ENCODE peak calls at places on chromosomes 4 and X, in eight cellular contexts. Y, H, C, O, W, E, U and N are unnamed samples.

GRCh38 chr4:22522706-22523501 is 7.0 kb upstream of the ADGRA3 start:
- DNase-seq in Y (no peak), H (no peak), C (no peak), O (no peak), W (no peak), E (no peak), U (no peak), N (peak)

GRCh38 chr4:82792912-82793649 is 5.5 kb downstream of the SCD5 start:
- DNase-seq in Y (no peak), H (no peak), C (no peak), O (no peak), W (no peak), E (no peak), U (no peak), N (no peak)

GRCh38 chrX:40006025-40007017 is 91.4 kb downstream of the BCOR start:
- DNase-seq in Y (no peak), H (no peak), C (no peak), O (no peak), W (peak), E (no peak), U (no peak), N (peak)

GRCh38 chr4:2489841-2490552 is 21.1 kb downstream of the RNF4 start:
- DNase-seq in Y (no peak), H (no peak), C (no peak), O (no peak), W (no peak), E (no peak), U (no peak), N (no peak)

GRCh38 chrX:135625995-135626394 is 87.4 kb upstream of the CT45A1 start:
- DNase-seq in Y (peak), H (peak), C (no peak), O (no peak), W (peak), E (peak), U (no peak), N (peak)

GRCh38 chrX:48937065-48937907 is 18.5 kb upstream of the PIM2 start:
- DNase-seq in Y (no peak), H (no peak), C (no peak), O (no peak), W (no peak), E (peak), U (peak), N (peak)

GRCh38 chrX:24081661-24082154 is 27.0 kb downstream of the EIF2S3 start:
- DNase-seq in Y (peak), H (peak), C (no peak), O (peak), W (peak), E (no peak), U (no peak), N (peak)

GRCh38 chr4:151197258-151197657 is 79.7 kb upstream of the PRSS48 start:
- DNase-seq in Y (no peak), H (no peak), C (no peak), O (no peak), W (no peak), E (no peak), U (no peak), N (no peak)

GRCh38 chr4:81723927-81724587 is 252.3 kb upstream of the RASGEF1B start:
- DNase-seq in Y (no peak), H (no peak), C (no peak), O (no peak), W (no peak), E (no peak), U (no peak), N (no peak)

GRCh38 chr4:74682567-74683359 is 111.6 kb downstream of the BTC start:
- DNase-seq in Y (peak), H (peak), C (peak), O (no peak), W (no peak), E (peak), U (no peak), N (peak)

GRCh38 chrX:153984351-153985178 is 12.0 kb downstream of the TMEM187 start:
- DNase-seq in Y (no peak), H (no peak), C (no peak), O (no peak), W (no peak), E (peak), U (no peak), N (no peak)

GRCh38 chr4:124079174-124079780 is 633.3 kb downstream of the ANKRD50 start:
- DNase-seq in Y (no peak), H (no peak), C (no peak), O (no peak), W (no peak), E (no peak), U (no peak), N (no peak)

GRCh38 chr4:110164251-110164650 is 34.2 kb downstream of the ELOVL6 start:
- DNase-seq in Y (no peak), H (no peak), C (no peak), O (no peak), W (no peak), E (no peak), U (no peak), N (no peak)

GRCh38 chrX:85851418-85851817 is 195.9 kb downstream of the CHM start:
- DNase-seq in Y (peak), H (peak), C (peak), O (peak), W (peak), E (no peak), U (no peak), N (peak)

GRCh38 chr4:76584235-76585152 is 149.5 kb downstream of the SHROOM3 start:
- DNase-seq in Y (no peak), H (no peak), C (no peak), O (no peak), W (no peak), E (no peak), U (no peak), N (no peak)

GRCh38 chrX:140766024-140766611 is 56.6 kb downstream of the LINC00632 start:
- DNase-seq in Y (peak), H (no peak), C (no peak), O (peak), W (peak), E (peak), U (no peak), N (peak)

GRCh38 chr4:55016131-55016530 is 109.3 kb downstream of the KDR start:
- DNase-seq in Y (no peak), H (no peak), C (no peak), O (no peak), W (no peak), E (no peak), U (no peak), N (no peak)

GRCh38 chr4:145482209-145483021 is 762 bp downstream of the SMAD1 start:
- DNase-seq in Y (peak), H (peak), C (peak), O (no peak), W (peak), E (no peak), U (peak), N (peak)

GRCh38 chrX:65745427-65745826 is 78.0 kb downstream of the MSN start:
- DNase-seq in Y (no peak), H (no peak), C (no peak), O (no peak), W (no peak), E (no peak), U (no peak), N (no peak)

GRCh38 chrX:2819345-2820130 is 9.2 kb upstream of the GYG2 start:
- DNase-seq in Y (peak), H (no peak), C (peak), O (no peak), W (peak), E (peak), U (no peak), N (no peak)

GRCh38 chr4:122309988-122310626 is 68.7 kb upstream of the ADAD1 start:
- DNase-seq in Y (peak), H (no peak), C (peak), O (no peak), W (no peak), E (peak), U (no peak), N (peak)

GRCh38 chrX:19595036-19595435 is 79.7 kb upstream of the MAP3K15 start:
- DNase-seq in Y (no peak), H (no peak), C (no peak), O (no peak), W (peak), E (no peak), U (no peak), N (no peak)

GRCh38 chrX:69107231-69107739 is 58.0 kb downstream of the PJA1 start:
- DNase-seq in Y (no peak), H (no peak), C (no peak), O (no peak), W (no peak), E (peak), U (no peak), N (peak)

GRCh38 chr4:10666616-10667015 is 18.0 kb downstream of the CLNK start:
- DNase-seq in Y (no peak), H (no peak), C (no peak), O (no peak), W (no peak), E (no peak), U (no peak), N (no peak)

GRCh38 chr4:84647307-84647884 is 64.5 kb downstream of the CDS1 start:
- DNase-seq in Y (no peak), H (no peak), C (no peak), O (no peak), W (no peak), E (no peak), U (no peak), N (peak)

GRCh38 chr4:152626790-152627189 is 53.0 kb downstream of the TMEM154 start:
- DNase-seq in Y (no peak), H (no peak), C (no peak), O (no peak), W (no peak), E (no peak), U (no peak), N (no peak)

GRCh38 chr4:4659871-4660651 is 118.2 kb upstream of the STX18 start:
- DNase-seq in Y (no peak), H (peak), C (peak), O (peak), W (no peak), E (peak), U (peak), N (no peak)

DNA sequence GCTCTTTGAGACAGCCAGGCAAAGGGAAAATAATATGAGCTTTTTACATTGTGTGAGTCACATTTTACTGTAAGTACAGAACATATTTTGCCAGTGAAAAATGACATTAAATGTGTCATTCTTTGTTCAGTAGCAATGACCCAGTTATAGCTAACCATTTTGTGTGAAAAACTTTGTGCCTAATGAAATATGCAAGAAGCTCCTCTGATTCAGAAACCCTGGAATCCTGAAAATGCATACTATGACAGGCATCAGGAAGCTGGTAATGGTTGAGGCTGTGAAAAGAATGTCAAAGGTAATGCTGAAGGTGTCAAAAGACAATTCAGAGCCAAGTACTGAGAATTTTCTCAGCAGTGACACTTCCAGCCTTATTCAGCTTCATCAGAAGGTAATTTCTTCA is 549.5 kb upstream of the SMIM31 start:
- DNase-seq in Y (peak), H (peak), C (no peak), O (peak), W (no peak), E (no peak), U (no peak), N (peak)
- H3K27ac ChIP-seq in Y (no peak), H (no peak), C (no peak), O (no peak), W (no peak), E (no peak), U (no peak), N (peak)

GRCh38 chrX:44082829-44083228 is 109.6 kb upstream of the NDP start:
- DNase-seq in Y (no peak), H (no peak), C (no peak), O (no peak), W (no peak), E (no peak), U (no peak), N (no peak)
- TF ChIP-seq REST in Y (no peak), H (no peak), C (no peak), O (no peak), W (no peak), E (no peak), U (no peak), N (no peak)

GRCh38 chr4:140012688-140013087 is 141.3 kb downstream of the MAML3 start:
- DNase-seq in Y (peak), H (peak), C (peak), O (peak), W (peak), E (peak), U (peak), N (peak)
- H3K27ac ChIP-seq in Y (no peak), H (no peak), C (peak), O (peak), W (no peak), E (no peak), U (no peak), N (no peak)

GRCh38 chr4:26715636-26716242 is 131.9 kb downstream of the TBC1D19 start:
- DNase-seq in Y (no peak), H (no peak), C (no peak), O (no peak), W (no peak), E (no peak), U (no peak), N (no peak)

GRCh38 chr4:26719954-26720552 is 136.2 kb downstream of the TBC1D19 start:
- DNase-seq in Y (no peak), H (peak), C (no peak), O (peak), W (peak), E (no peak), U (no peak), N (peak)

GRCh38 chr4:26713563-26714145 is 129.8 kb downstream of the TBC1D19 start:
- DNase-seq in Y (no peak), H (no peak), C (no peak), O (no peak), W (no peak), E (no peak), U (no peak), N (no peak)

GRCh38 chr4:26721685-26722084 is 137.8 kb downstream of the TBC1D19 start:
- DNase-seq in Y (no peak), H (no peak), C (no peak), O (no peak), W (no peak), E (no peak), U (no peak), N (no peak)

DNA sequence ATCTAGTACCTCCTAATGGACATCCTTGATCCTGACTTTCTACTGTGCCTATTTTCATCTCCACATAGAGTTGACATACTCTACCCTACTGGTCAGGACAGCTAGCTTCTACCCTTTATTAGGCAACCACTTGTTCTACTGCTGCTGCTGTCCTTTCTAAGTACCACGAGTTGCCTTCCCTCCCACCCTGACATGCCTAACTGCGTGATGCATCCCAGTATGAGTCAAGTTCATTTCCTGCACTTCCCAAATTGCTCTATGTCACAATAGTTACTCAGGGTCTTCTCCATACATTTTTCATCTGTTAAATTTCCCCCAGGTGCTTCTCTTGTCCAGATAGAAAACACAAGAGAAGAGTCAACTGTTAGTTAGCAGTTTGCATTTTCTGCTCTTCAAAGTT is 133.4 kb downstream of the TBC1D19 start:
- DNase-seq in Y (no peak), H (peak), C (no peak), O (no peak), W (no peak), E (no peak), U (no peak), N (no peak)
- TF ChIP-seq REST in Y (no peak), H (no peak), C (no peak), O (no peak), W (no peak), E (no peak), U (no peak), N (no peak)

DNA sequence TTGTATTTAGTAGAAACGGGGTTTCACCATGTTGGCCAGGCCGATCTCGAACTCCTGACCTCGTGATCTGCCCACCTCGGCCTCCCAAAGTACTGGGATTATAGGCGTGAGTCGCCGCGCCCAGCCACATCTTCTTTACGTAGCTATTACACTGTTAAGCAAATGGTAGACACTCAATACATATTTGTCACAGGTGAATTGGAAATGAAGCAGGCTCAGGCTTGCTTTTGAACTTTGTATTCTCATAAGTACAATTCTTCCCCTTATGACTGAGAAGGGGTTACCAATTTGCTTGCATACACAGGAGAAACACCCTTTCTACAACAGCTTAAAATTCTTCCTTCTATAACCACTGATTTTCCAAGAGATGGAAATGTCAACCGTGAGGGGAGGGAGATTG is 787 bp upstream of the SRPX2 start:
- DNase-seq in Y (no peak), H (no peak), C (no peak), O (no peak), W (no peak), E (no peak), U (no peak), N (no peak)
- H3K27ac ChIP-seq in Y (no peak), H (peak), C (peak), O (no peak), W (peak), E (no peak), U (no peak), N (no peak)

DNA sequence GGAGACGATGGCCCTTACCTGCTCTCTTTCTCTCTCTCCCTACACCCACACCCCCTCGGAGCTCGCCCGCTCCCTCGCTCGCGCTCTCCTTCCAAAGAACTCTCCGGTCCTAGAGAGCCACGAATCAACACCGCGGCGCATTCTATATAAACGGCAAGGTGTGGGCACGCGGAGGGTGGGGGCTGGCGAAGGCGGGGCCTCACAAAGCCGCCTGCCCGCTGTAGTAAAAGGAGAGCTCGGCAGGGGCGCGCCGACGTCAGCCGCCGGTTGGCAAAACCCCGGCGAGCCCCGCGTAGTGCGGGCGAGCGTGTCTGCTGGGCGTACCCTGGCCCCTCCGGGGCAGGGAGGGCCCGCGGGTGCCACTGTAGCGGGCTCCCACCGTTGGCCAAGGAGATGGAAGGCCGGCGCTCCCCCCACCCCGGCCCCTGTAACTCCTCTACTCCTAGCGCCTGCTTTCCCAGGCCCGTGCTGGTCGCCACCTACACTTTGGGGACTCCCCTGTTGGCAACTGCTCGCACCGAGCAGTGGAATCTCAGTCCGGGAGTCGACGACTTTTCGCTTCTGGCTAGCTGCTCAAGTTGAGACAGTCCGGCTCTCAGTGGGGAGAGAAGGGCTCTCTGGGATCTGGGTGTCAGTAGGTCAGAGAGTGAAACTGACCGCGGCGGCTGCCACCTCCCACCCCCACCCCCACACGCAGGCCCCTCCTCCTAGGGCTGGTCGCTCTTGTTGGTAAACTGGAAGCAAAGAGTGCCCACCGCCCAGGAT is 325.5 kb upstream of the F9 start:
- DNase-seq in Y (no peak), H (no peak), C (peak), O (no peak), W (peak), E (peak), U (no peak), N (peak)
- TF ChIP-seq REST in Y (no peak), H (no peak), C (no peak), O (no peak), W (no peak), E (no peak), U (no peak), N (no peak)

GRCh38 chrX:97522307-97522706 is 638.6 kb downstream of the RPA4 start:
- DNase-seq in Y (no peak), H (no peak), C (no peak), O (no peak), W (no peak), E (no peak), U (no peak), N (no peak)

DNA sequence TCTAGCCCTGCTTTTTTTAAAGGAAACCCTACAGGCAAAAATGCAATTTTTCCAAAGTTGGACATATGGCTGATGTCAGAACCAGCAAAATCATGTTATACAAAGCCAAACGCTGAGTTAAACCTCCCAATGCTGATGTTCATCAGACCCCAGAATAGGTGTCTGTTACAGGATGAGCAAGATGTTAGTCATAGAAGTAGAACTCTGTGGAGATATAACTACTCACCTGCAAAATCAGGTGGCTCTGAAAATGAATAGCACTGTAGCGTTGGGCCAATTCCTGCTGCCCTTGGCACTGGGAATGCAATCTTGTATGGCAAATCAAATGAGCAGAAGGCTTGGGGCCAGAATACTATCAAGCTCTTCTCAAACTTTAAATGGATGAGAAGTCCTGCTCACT is 634.1 kb downstream of the RPA4 start:
- DNase-seq in Y (no peak), H (no peak), C (no peak), O (no peak), W (no peak), E (no peak), U (no peak), N (no peak)
- H3K27ac ChIP-seq in Y (no peak), H (no peak), C (no peak), O (no peak), W (no peak), E (no peak), U (no peak), N (no peak)